ENCODE peak calls at places on chromosomes 1 and 21, in four cellular contexts. D, V, S and N are unnamed samples.
A peak's percentile ranks its signal among the peaks of the same experiment; 100 is the strongest.

GRCh38 chr21:31872452-31873274 is at the start of gene HUNK:
- DNase-seq in S (peak; percentile 44), V (peak; percentile 88), D (peak; percentile 58), N (peak; percentile 87)

GRCh38 chr1:2004867-2005266 is 1.3 kb upstream of the CFAP74 start:
- DNase-seq in S (no peak), D (no peak), V (no peak), N (peak; percentile 73)

GRCh38 chr1:67888208-67888607 is 54.9 kb upstream of the GNG12 start:
- DNase-seq in V (no peak), S (no peak), D (no peak), N (peak; percentile 35)

GRCh38 chr1:112828716-112829115 is 113.6 kb upstream of the PPM1J start:
- DNase-seq in V (no peak), S (no peak), D (no peak), N (no peak)

GRCh38 chr1:7824701-7825100 is 28.2 kb downstream of the UTS2 start:
- DNase-seq in S (no peak), D (no peak), V (no peak), N (no peak)

GRCh38 chr1:30650959-30651320 is 72.4 kb downstream of the MATN1 start:
- DNase-seq in D (no peak), V (peak; percentile 40), S (no peak), N (no peak)

GRCh38 chr1:76239470-76239918 is 164.9 kb downstream of the ST6GALNAC3 start:
- DNase-seq in V (peak; percentile 61), S (no peak), D (no peak), N (no peak)

GRCh38 chr21:19228241-19228640 is 824.7 kb upstream of the TMPRSS15 start:
- DNase-seq in V (no peak), D (no peak), S (no peak), N (no peak)

GRCh38 chr1:12409676-12410075 is 179.8 kb downstream of the VPS13D start:
- DNase-seq in S (peak; percentile 53), D (peak; percentile 74), V (no peak), N (no peak)

GRCh38 chr1:89460348-89460747 is 64.3 kb upstream of the LRRC8B start:
- DNase-seq in D (no peak), S (no peak), V (no peak), N (no peak)

GRCh38 chr1:209367031-209367813 is 216.3 kb upstream of the CAMK1G start:
- DNase-seq in D (no peak), S (no peak), V (no peak), N (peak; percentile 34)

DNA sequence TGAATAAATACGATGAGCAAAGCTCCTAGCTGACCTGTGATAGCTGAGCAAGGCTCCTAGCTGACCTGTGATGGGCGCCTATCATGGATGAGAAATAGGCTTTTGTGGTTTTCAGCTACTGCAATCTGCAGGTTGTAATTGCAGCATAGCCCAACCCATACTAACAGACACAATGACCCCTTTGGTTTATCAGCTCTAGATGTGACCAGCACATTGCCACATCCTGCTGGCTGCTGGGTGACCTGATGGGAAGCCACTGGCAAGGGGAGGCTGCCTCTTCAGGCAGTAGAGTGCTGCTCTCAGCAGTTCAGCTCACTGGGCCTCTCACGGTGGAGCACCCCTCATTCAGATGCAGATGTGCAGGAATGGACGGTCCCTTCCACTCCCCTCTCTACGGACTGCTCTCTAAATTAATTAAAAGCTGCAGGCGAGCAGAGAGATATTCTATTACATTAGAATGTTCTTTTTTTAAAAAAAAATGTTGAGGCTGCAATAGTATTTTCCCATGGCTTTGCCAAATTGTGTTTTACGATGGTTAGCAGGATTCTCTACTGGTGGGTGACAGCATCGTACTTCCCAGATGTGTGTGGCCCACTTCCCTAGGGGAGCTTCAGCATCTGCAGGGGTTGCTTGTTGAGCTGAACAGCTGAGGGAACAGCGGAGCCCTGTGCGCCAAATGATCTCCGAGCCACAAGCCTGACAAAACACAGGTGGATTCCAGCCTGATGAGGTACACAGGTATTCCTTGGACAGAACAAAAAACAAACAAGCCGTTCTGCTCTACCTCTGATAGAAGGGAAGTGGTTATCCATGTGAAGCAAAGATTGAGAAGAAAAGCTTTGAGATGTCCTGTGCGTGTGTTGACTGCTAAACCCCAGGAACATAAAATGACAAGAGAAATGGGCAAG is 65.0 kb downstream of the SYT6 start:
- DNase-seq in V (peak; percentile 73), D (no peak), S (no peak), N (no peak)
- H3K27ac ChIP-seq in V (no peak overlapping the region), D (no peak overlapping the region), S (no peak overlapping the region), N (no peak overlapping the region)

DNA sequence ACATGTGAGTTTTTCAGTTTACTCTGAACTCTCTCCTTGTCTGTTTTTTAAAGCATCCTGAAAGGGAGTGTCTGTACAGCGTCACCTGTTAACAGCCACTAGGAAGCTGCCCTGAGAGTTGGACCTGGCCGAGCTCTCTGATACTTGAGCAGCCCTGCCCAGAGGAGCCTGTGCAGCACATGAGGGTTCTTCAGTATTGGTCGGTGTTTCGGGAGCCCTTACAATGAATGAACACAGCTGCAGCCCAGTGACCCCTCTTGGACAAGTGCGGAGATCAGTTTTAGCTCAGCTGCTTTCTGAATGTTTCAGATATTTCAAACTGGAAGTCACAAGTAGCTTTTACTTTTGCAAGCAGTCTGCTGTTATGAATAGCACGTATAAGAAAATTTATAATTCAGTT is 39.2 kb downstream of the ADARB1 start:
- DNase-seq in D (no peak), S (no peak), V (no peak), N (no peak)
- H3K4me1 ChIP-seq in D (peaks cover 33% of the 10 kb centered on the region), S (peaks cover 66% of the 10 kb centered on the region), V (no peaks in the 10 kb centered on the region), N (peaks cover 12% of the 10 kb centered on the region)

GRCh38 chr1:18817316-18817715 is 42.1 kb downstream of the TAS1R2 start:
- DNase-seq in S (no peak), D (no peak), V (no peak), N (peak; percentile 51)

GRCh38 chr1:18814340-18815202 is 44.9 kb downstream of the TAS1R2 start:
- DNase-seq in D (no peak), S (no peak), V (peak; percentile 61), N (no peak)

GRCh38 chr1:18816808-18817207 is 42.7 kb downstream of the TAS1R2 start:
- DNase-seq in D (no peak), S (no peak), V (no peak), N (peak; percentile 53)

GRCh38 chr1:18812540-18812939 is 46.9 kb downstream of the TAS1R2 start:
- DNase-seq in S (no peak), V (no peak), D (no peak), N (no peak)

DNA sequence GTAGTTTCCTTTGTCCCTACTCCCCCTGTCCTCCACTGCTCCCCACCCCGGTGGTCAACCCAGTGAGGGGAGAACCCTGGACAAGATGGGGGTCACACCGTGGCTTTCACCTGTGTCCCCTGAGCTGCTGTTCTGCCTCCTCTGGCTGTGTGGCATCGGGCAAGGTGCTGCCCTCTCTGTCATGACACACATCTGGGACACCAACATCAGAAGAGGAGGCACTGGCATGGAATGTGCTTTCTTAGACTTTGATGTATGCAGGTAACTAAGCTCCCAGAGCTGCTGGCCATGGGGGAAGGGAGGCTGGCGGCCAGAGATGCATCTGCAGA is 44.3 kb downstream of the TAS1R2 start:
- DNase-seq in V (no peak), S (no peak), D (no peak), N (no peak)
- H3K27ac ChIP-seq in V (no peak overlapping the region), S (no peak overlapping the region), D (no peak overlapping the region), N (no peak overlapping the region)

GRCh38 chr1:54274448-54274847 is 74.5 kb downstream of the MRPL37 start:
- DNase-seq in S (no peak), D (no peak), V (peak; percentile 77), N (no peak)
- H3K4me1 ChIP-seq in S (peaks cover 57% of the 10 kb centered on the region), D (peaks cover 80% of the 10 kb centered on the region), V (peaks cover 41% of the 10 kb centered on the region), N (peaks cover 39% of the 10 kb centered on the region)